ENCODE peak calls at places on chromosomes 12 and 14, in five cellular contexts. C is nephron progenitor cell; M is fibroblast of lung; N is stimulated activated CD4-positive, alpha-beta T cell treated with anti-CD3 and anti-CD28 coated beads, Interleukin-4, amount 100 ng/mL, for 48 hours; U is NCI-H2171. E is an unnamed sample.

GRCh38 chr12:93918262-93918661 is 230.1 kb upstream of the PLXNC1 start:
- DNase-seq in C (no peak), M (peak), N (no peak), U (no peak), E (no peak)

GRCh38 chr12:88163371-88163770 is 21.3 kb downstream of the TMTC3 start:
- DNase-seq in C (no peak), M (no peak), N (no peak), U (no peak), E (no peak)

GRCh38 chr12:63967781-63968180 is 123.3 kb downstream of the SRGAP1 start:
- DNase-seq in C (no peak), M (no peak), N (no peak), U (no peak), E (no peak)

GRCh38 chr14:51616724-51617409 is 34.8 kb upstream of the FRMD6 start:
- DNase-seq in C (no peak), M (peak), N (no peak), U (no peak), E (no peak)

GRCh38 chr12:61870658-61871559 is 389.3 kb upstream of the USP15 start:
- DNase-seq in C (no peak), M (no peak), N (no peak), U (no peak), E (no peak)

GRCh38 chr12:3273409-3273853 is 196.3 kb downstream of the TSPAN9 start:
- DNase-seq in C (no peak), M (no peak), N (no peak), U (no peak), E (no peak)

GRCh38 chr12:121087467-121088207 is 45.0 kb upstream of the P2RX7 start:
- DNase-seq in C (no peak), M (no peak), N (no peak), U (no peak), E (no peak)

GRCh38 chr14:47273939-47274338 is 401.5 kb downstream of the MDGA2 start:
- DNase-seq in C (no peak), M (no peak), N (no peak), U (no peak), E (no peak)